ENCODE peak calls at places on chromosomes 4 and X, in five cellular contexts. W, G, A, L and F are unnamed samples.

GRCh38 chr4:6969826-6970800 is 60.5 kb downstream of the TBC1D14 start:
- DNase-seq in A (peak), L (no peak), G (no peak), W (peak), F (peak)

GRCh38 chrX:19799319-19800182 is 87.8 kb downstream of the SH3KBP1 start:
- DNase-seq in A (no peak), L (peak), W (no peak), G (no peak), F (no peak)

GRCh38 chrX:13803116-13803515 is 13.8 kb downstream of the GPM6B start:
- DNase-seq in G (no peak), W (peak), A (no peak), L (no peak), F (no peak)

GRCh38 chr4:158121203-158121586 is 51.6 kb downstream of the GASK1B start:
- DNase-seq in G (peak), W (no peak), L (peak), A (no peak), F (no peak)

GRCh38 chrX:138711399-138712347 is at the start of gene FGF13:
- DNase-seq in G (no peak), L (no peak), A (no peak), W (peak), F (no peak)

GRCh38 chrX:153469811-153470410 is 465 bp downstream of the HAUS7 start:
- DNase-seq in W (peak), A (no peak), G (peak), L (peak), F (no peak)

GRCh38 chr4:69860007-69860406 is at the start of gene SULT1E1:
- DNase-seq in G (peak), W (no peak), A (no peak), L (no peak), F (no peak)

GRCh38 chrX:2774057-2774456 is 22.2 kb downstream of the XG start:
- DNase-seq in L (no peak), W (no peak), G (no peak), A (no peak), F (no peak)

GRCh38 chr4:88705805-88706518 is 8.3 kb upstream of the NAP1L5 start:
- DNase-seq in A (no peak), G (peak), L (no peak), W (no peak), F (no peak)

GRCh38 chrX:149286940-149287349 is 218.2 kb downstream of the IDS start:
- DNase-seq in W (peak), L (peak), A (peak), G (peak), F (peak)

GRCh38 chr4:169956441-169956840 is 69.8 kb downstream of the MFAP3L start:
- DNase-seq in L (peak), W (no peak), A (no peak), G (peak), F (no peak)

GRCh38 chrX:136863826-136864225 is 16.7 kb downstream of the RBMX start:
- DNase-seq in L (no peak), A (no peak), G (peak), W (no peak), F (no peak)

GRCh38 chr4:84378983-84379382 is 120.1 kb downstream of the NKX6-1 start:
- DNase-seq in A (peak), L (no peak), W (peak), G (no peak), F (no peak)

GRCh38 chr4:139763668-139764067 is 98.0 kb downstream of the MGST2 start:
- DNase-seq in L (no peak), G (no peak), A (no peak), W (no peak), F (no peak)

GRCh38 chr4:6768539-6768905 is 14.0 kb upstream of the KIAA0232 start:
- DNase-seq in G (no peak), L (peak), W (no peak), A (no peak), F (no peak)

GRCh38 chr4:7734651-7735260 is 204.9 kb downstream of the AFAP1 start:
- DNase-seq in W (no peak), G (no peak), L (no peak), A (no peak), F (no peak)

GRCh38 chr4:94665500-94666398 is 92.0 kb upstream of the BMPR1B start:
- DNase-seq in W (no peak), A (no peak), G (no peak), L (no peak), F (no peak)

GRCh38 chr4:138919094-138919936 is 96.3 kb upstream of the NOCT start:
- DNase-seq in L (peak), W (peak), G (peak), A (peak), F (no peak)

GRCh38 chr4:132642196-132642817 is 506.8 kb upstream of the PCDH10 start:
- DNase-seq in A (peak), G (peak), L (no peak), W (peak), F (no peak)

GRCh38 chr4:75542824-75543223 is 13.0 kb upstream of the ODAPH start:
- DNase-seq in A (no peak), L (peak), G (peak), W (no peak), F (no peak)

GRCh38 chrX:134294548-134294947 is 57.6 kb downstream of the CCDC160 start:
- DNase-seq in A (no peak), W (peak), G (no peak), L (peak), F (no peak)

GRCh38 chrX:154355776-154356140 is 18.7 kb downstream of the FLNA start:
- DNase-seq in G (no peak), W (no peak), L (no peak), A (no peak), F (no peak)

GRCh38 chr4:114302472-114302871 is 296.1 kb upstream of the UGT8 start:
- DNase-seq in W (peak), G (no peak), A (no peak), L (peak), F (no peak)